ENCODE peak calls at places on chromosome 18, in nine cellular contexts. One of them, this sample, is unnamed.

GRCh38 chr18:70333757-70334156 is 44.9 kb downstream of the SOCS6 start:
- DNase-seq in COLO829: no peak
- DNase-seq in activated naive CD4-positive, alpha-beta T cell treated with anti-CD3 and anti-CD28 coated beads, Interleukin-2, amount 10 ng/mL, durations not matched to agents 7 days and 5 days: no peak
- DNase-seq in Kasumi-1: no peak
- DNase-seq in M059J: peak
- DNase-seq in small intestine: no peak
- DNase-seq in EL: peak
- DNase-seq in iPS DF 6.9: no peak
- DNase-seq in hippocampal formation: no peak
- DNase-seq in this sample: peak

GRCh38 chr18:36398419-36398818 is 100.9 kb downstream of the FHOD3 start:
- DNase-seq in COLO829: no peak
- DNase-seq in activated naive CD4-positive, alpha-beta T cell treated with anti-CD3 and anti-CD28 coated beads, Interleukin-2, amount 10 ng/mL, durations not matched to agents 7 days and 5 days: no peak
- DNase-seq in Kasumi-1: no peak
- DNase-seq in M059J: no peak
- DNase-seq in small intestine: no peak
- DNase-seq in EL: no peak
- DNase-seq in iPS DF 6.9: no peak
- DNase-seq in hippocampal formation: no peak
- DNase-seq in this sample: no peak

GRCh38 chr18:73153271-73153670 is 285.5 kb upstream of the NETO1 start:
- DNase-seq in COLO829: no peak
- DNase-seq in activated naive CD4-positive, alpha-beta T cell treated with anti-CD3 and anti-CD28 coated beads, Interleukin-2, amount 10 ng/mL, durations not matched to agents 7 days and 5 days: no peak
- DNase-seq in Kasumi-1: no peak
- DNase-seq in M059J: peak
- DNase-seq in small intestine: no peak
- DNase-seq in EL: peak
- DNase-seq in iPS DF 6.9: no peak
- DNase-seq in hippocampal formation: no peak
- DNase-seq in this sample: peak

GRCh38 chr18:4455113-4455811 is at the start of gene DLGAP1:
- DNase-seq in COLO829: no peak
- DNase-seq in activated naive CD4-positive, alpha-beta T cell treated with anti-CD3 and anti-CD28 coated beads, Interleukin-2, amount 10 ng/mL, durations not matched to agents 7 days and 5 days: no peak
- DNase-seq in Kasumi-1: no peak
- DNase-seq in M059J: no peak
- DNase-seq in small intestine: peak
- DNase-seq in EL: no peak
- DNase-seq in iPS DF 6.9: no peak
- DNase-seq in hippocampal formation: peak
- DNase-seq in this sample: no peak

GRCh38 chr18:64419156-64419555 is 270.3 kb upstream of the LINC00305 start:
- DNase-seq in COLO829: no peak
- DNase-seq in activated naive CD4-positive, alpha-beta T cell treated with anti-CD3 and anti-CD28 coated beads, Interleukin-2, amount 10 ng/mL, durations not matched to agents 7 days and 5 days: no peak
- DNase-seq in Kasumi-1: no peak
- DNase-seq in M059J: no peak
- DNase-seq in small intestine: no peak
- DNase-seq in EL: no peak
- DNase-seq in iPS DF 6.9: no peak
- DNase-seq in hippocampal formation: no peak
- DNase-seq in this sample: no peak

GRCh38 chr18:3447895-3448844 is 1.8 kb upstream of the TGIF1 start:
- DNase-seq in COLO829: peak
- DNase-seq in activated naive CD4-positive, alpha-beta T cell treated with anti-CD3 and anti-CD28 coated beads, Interleukin-2, amount 10 ng/mL, durations not matched to agents 7 days and 5 days: peak
- DNase-seq in Kasumi-1: peak
- DNase-seq in M059J: peak
- DNase-seq in small intestine: peak
- DNase-seq in EL: peak
- DNase-seq in iPS DF 6.9: no peak
- DNase-seq in hippocampal formation: peak
- DNase-seq in this sample: peak

GRCh38 chr18:13530879-13531387 is 195.4 kb downstream of the FAM210A start:
- DNase-seq in COLO829: peak
- DNase-seq in activated naive CD4-positive, alpha-beta T cell treated with anti-CD3 and anti-CD28 coated beads, Interleukin-2, amount 10 ng/mL, durations not matched to agents 7 days and 5 days: peak
- DNase-seq in Kasumi-1: peak
- DNase-seq in M059J: peak
- DNase-seq in small intestine: peak
- DNase-seq in EL: peak
- DNase-seq in iPS DF 6.9: no peak
- DNase-seq in hippocampal formation: peak
- DNase-seq in this sample: peak

GRCh38 chr18:59144483-59144882 is 4.8 kb downstream of the SEC11C start:
- DNase-seq in COLO829: no peak
- DNase-seq in activated naive CD4-positive, alpha-beta T cell treated with anti-CD3 and anti-CD28 coated beads, Interleukin-2, amount 10 ng/mL, durations not matched to agents 7 days and 5 days: no peak
- DNase-seq in Kasumi-1: no peak
- DNase-seq in M059J: no peak
- DNase-seq in small intestine: no peak
- DNase-seq in EL: no peak
- DNase-seq in iPS DF 6.9: no peak
- DNase-seq in hippocampal formation: no peak
- DNase-seq in this sample: no peak

GRCh38 chr18:79948719-79949411 is 2.6 kb downstream of the SLC66A2 start:
- DNase-seq in COLO829: no peak
- DNase-seq in activated naive CD4-positive, alpha-beta T cell treated with anti-CD3 and anti-CD28 coated beads, Interleukin-2, amount 10 ng/mL, durations not matched to agents 7 days and 5 days: no peak
- DNase-seq in Kasumi-1: no peak
- DNase-seq in M059J: no peak
- DNase-seq in small intestine: no peak
- DNase-seq in EL: no peak
- DNase-seq in iPS DF 6.9: no peak
- DNase-seq in hippocampal formation: no peak
- DNase-seq in this sample: no peak

GRCh38 chr18:79574938-79575525 is 104.6 kb upstream of the CTDP1 start:
- DNase-seq in COLO829: no peak
- DNase-seq in activated naive CD4-positive, alpha-beta T cell treated with anti-CD3 and anti-CD28 coated beads, Interleukin-2, amount 10 ng/mL, durations not matched to agents 7 days and 5 days: peak
- DNase-seq in Kasumi-1: peak
- DNase-seq in M059J: no peak
- DNase-seq in small intestine: peak
- DNase-seq in EL: no peak
- DNase-seq in iPS DF 6.9: no peak
- DNase-seq in hippocampal formation: no peak
- DNase-seq in this sample: no peak

GRCh38 chr18:37547196-37547595 is 18.4 kb downstream of the CELF4 start:
- DNase-seq in COLO829: no peak
- DNase-seq in activated naive CD4-positive, alpha-beta T cell treated with anti-CD3 and anti-CD28 coated beads, Interleukin-2, amount 10 ng/mL, durations not matched to agents 7 days and 5 days: no peak
- DNase-seq in Kasumi-1: no peak
- DNase-seq in M059J: no peak
- DNase-seq in small intestine: no peak
- DNase-seq in EL: no peak
- DNase-seq in iPS DF 6.9: no peak
- DNase-seq in hippocampal formation: no peak
- DNase-seq in this sample: no peak

GRCh38 chr18:28735731-28736130 is 558.8 kb upstream of the CDH2 start:
- DNase-seq in COLO829: peak
- DNase-seq in activated naive CD4-positive, alpha-beta T cell treated with anti-CD3 and anti-CD28 coated beads, Interleukin-2, amount 10 ng/mL, durations not matched to agents 7 days and 5 days: no peak
- DNase-seq in Kasumi-1: no peak
- DNase-seq in M059J: peak
- DNase-seq in small intestine: peak
- DNase-seq in EL: peak
- DNase-seq in iPS DF 6.9: no peak
- DNase-seq in hippocampal formation: no peak
- DNase-seq in this sample: peak

GRCh38 chr18:12843420-12844346 is 40.4 kb downstream of the PTPN2 start:
- DNase-seq in COLO829: no peak
- DNase-seq in activated naive CD4-positive, alpha-beta T cell treated with anti-CD3 and anti-CD28 coated beads, Interleukin-2, amount 10 ng/mL, durations not matched to agents 7 days and 5 days: no peak
- DNase-seq in Kasumi-1: no peak
- DNase-seq in M059J: no peak
- DNase-seq in small intestine: no peak
- DNase-seq in EL: no peak
- DNase-seq in iPS DF 6.9: no peak
- DNase-seq in hippocampal formation: no peak
- DNase-seq in this sample: no peak

GRCh38 chr18:10771053-10771709 is 245.4 kb downstream of the NAPG start:
- DNase-seq in COLO829: peak
- DNase-seq in activated naive CD4-positive, alpha-beta T cell treated with anti-CD3 and anti-CD28 coated beads, Interleukin-2, amount 10 ng/mL, durations not matched to agents 7 days and 5 days: no peak
- DNase-seq in Kasumi-1: no peak
- DNase-seq in M059J: peak
- DNase-seq in small intestine: no peak
- DNase-seq in EL: peak
- DNase-seq in iPS DF 6.9: no peak
- DNase-seq in hippocampal formation: no peak
- DNase-seq in this sample: peak

GRCh38 chr18:78857252-78858150 is 122.1 kb upstream of the SALL3 start:
- DNase-seq in COLO829: no peak
- DNase-seq in activated naive CD4-positive, alpha-beta T cell treated with anti-CD3 and anti-CD28 coated beads, Interleukin-2, amount 10 ng/mL, durations not matched to agents 7 days and 5 days: no peak
- DNase-seq in Kasumi-1: no peak
- DNase-seq in M059J: no peak
- DNase-seq in small intestine: no peak
- DNase-seq in EL: no peak
- DNase-seq in iPS DF 6.9: no peak
- DNase-seq in hippocampal formation: no peak
- DNase-seq in this sample: no peak

GRCh38 chr18:46268662-46269061 is 164.5 kb downstream of the HAUS1 start:
- DNase-seq in COLO829: no peak
- DNase-seq in activated naive CD4-positive, alpha-beta T cell treated with anti-CD3 and anti-CD28 coated beads, Interleukin-2, amount 10 ng/mL, durations not matched to agents 7 days and 5 days: no peak
- DNase-seq in Kasumi-1: no peak
- DNase-seq in M059J: no peak
- DNase-seq in small intestine: no peak
- DNase-seq in EL: no peak
- DNase-seq in iPS DF 6.9: no peak
- DNase-seq in hippocampal formation: no peak
- DNase-seq in this sample: no peak

GRCh38 chr18:45688834-45689233 is 35.1 kb upstream of the SLC14A1 start:
- DNase-seq in COLO829: no peak
- DNase-seq in activated naive CD4-positive, alpha-beta T cell treated with anti-CD3 and anti-CD28 coated beads, Interleukin-2, amount 10 ng/mL, durations not matched to agents 7 days and 5 days: peak
- DNase-seq in Kasumi-1: no peak
- DNase-seq in M059J: no peak
- DNase-seq in small intestine: peak
- DNase-seq in EL: no peak
- DNase-seq in iPS DF 6.9: no peak
- DNase-seq in hippocampal formation: no peak
- DNase-seq in this sample: no peak

GRCh38 chr18:77165489-77166415 is 33.2 kb upstream of the MBP start:
- DNase-seq in COLO829: no peak
- DNase-seq in activated naive CD4-positive, alpha-beta T cell treated with anti-CD3 and anti-CD28 coated beads, Interleukin-2, amount 10 ng/mL, durations not matched to agents 7 days and 5 days: no peak
- DNase-seq in Kasumi-1: no peak
- DNase-seq in M059J: no peak
- DNase-seq in small intestine: no peak
- DNase-seq in EL: peak
- DNase-seq in iPS DF 6.9: no peak
- DNase-seq in hippocampal formation: no peak
- DNase-seq in this sample: no peak

GRCh38 chr18:58416704-58417683 is 211.9 kb downstream of the ALPK2 start:
- DNase-seq in COLO829: no peak
- DNase-seq in activated naive CD4-positive, alpha-beta T cell treated with anti-CD3 and anti-CD28 coated beads, Interleukin-2, amount 10 ng/mL, durations not matched to agents 7 days and 5 days: no peak
- DNase-seq in Kasumi-1: no peak
- DNase-seq in M059J: peak
- DNase-seq in small intestine: no peak
- DNase-seq in EL: peak
- DNase-seq in iPS DF 6.9: no peak
- DNase-seq in hippocampal formation: no peak
- DNase-seq in this sample: peak

GRCh38 chr18:46253498-46253897 is 149.3 kb downstream of the HAUS1 start:
- DNase-seq in COLO829: no peak
- DNase-seq in activated naive CD4-positive, alpha-beta T cell treated with anti-CD3 and anti-CD28 coated beads, Interleukin-2, amount 10 ng/mL, durations not matched to agents 7 days and 5 days: no peak
- DNase-seq in Kasumi-1: no peak
- DNase-seq in M059J: peak
- DNase-seq in small intestine: no peak
- DNase-seq in EL: peak
- DNase-seq in iPS DF 6.9: no peak
- DNase-seq in hippocampal formation: no peak
- DNase-seq in this sample: no peak

GRCh38 chr18:51074605-51075004 is 44.6 kb downstream of the SMAD4 start:
- DNase-seq in COLO829: no peak
- DNase-seq in activated naive CD4-positive, alpha-beta T cell treated with anti-CD3 and anti-CD28 coated beads, Interleukin-2, amount 10 ng/mL, durations not matched to agents 7 days and 5 days: no peak
- DNase-seq in Kasumi-1: peak
- DNase-seq in M059J: no peak
- DNase-seq in small intestine: no peak
- DNase-seq in EL: no peak
- DNase-seq in iPS DF 6.9: no peak
- DNase-seq in hippocampal formation: no peak
- DNase-seq in this sample: no peak

GRCh38 chr18:34808389-34808788 is 98.3 kb downstream of the DTNA start:
- DNase-seq in COLO829: no peak
- DNase-seq in activated naive CD4-positive, alpha-beta T cell treated with anti-CD3 and anti-CD28 coated beads, Interleukin-2, amount 10 ng/mL, durations not matched to agents 7 days and 5 days: no peak
- DNase-seq in Kasumi-1: no peak
- DNase-seq in M059J: no peak
- DNase-seq in small intestine: no peak
- DNase-seq in EL: no peak
- DNase-seq in iPS DF 6.9: no peak
- DNase-seq in hippocampal formation: no peak
- DNase-seq in this sample: no peak

GRCh38 chr18:78605255-78605654 is 374.4 kb upstream of the SALL3 start:
- DNase-seq in COLO829: no peak
- DNase-seq in activated naive CD4-positive, alpha-beta T cell treated with anti-CD3 and anti-CD28 coated beads, Interleukin-2, amount 10 ng/mL, durations not matched to agents 7 days and 5 days: no peak
- DNase-seq in Kasumi-1: no peak
- DNase-seq in M059J: no peak
- DNase-seq in small intestine: no peak
- DNase-seq in EL: no peak
- DNase-seq in iPS DF 6.9: no peak
- DNase-seq in hippocampal formation: no peak
- DNase-seq in this sample: no peak

GRCh38 chr18:13613099-13613498 is 113.3 kb downstream of the FAM210A start:
- DNase-seq in COLO829: no peak
- DNase-seq in activated naive CD4-positive, alpha-beta T cell treated with anti-CD3 and anti-CD28 coated beads, Interleukin-2, amount 10 ng/mL, durations not matched to agents 7 days and 5 days: no peak
- DNase-seq in Kasumi-1: no peak
- DNase-seq in M059J: no peak
- DNase-seq in small intestine: no peak
- DNase-seq in EL: no peak
- DNase-seq in iPS DF 6.9: no peak
- DNase-seq in hippocampal formation: no peak
- DNase-seq in this sample: no peak

GRCh38 chr18:37445368-37445767 is 120.2 kb downstream of the CELF4 start:
- DNase-seq in COLO829: no peak
- DNase-seq in activated naive CD4-positive, alpha-beta T cell treated with anti-CD3 and anti-CD28 coated beads, Interleukin-2, amount 10 ng/mL, durations not matched to agents 7 days and 5 days: no peak
- DNase-seq in Kasumi-1: no peak
- DNase-seq in M059J: peak
- DNase-seq in small intestine: no peak
- DNase-seq in EL: peak
- DNase-seq in iPS DF 6.9: no peak
- DNase-seq in hippocampal formation: no peak
- DNase-seq in this sample: no peak

GRCh38 chr18:62085766-62086165 is 101.1 kb downstream of the PIGN start:
- DNase-seq in COLO829: no peak
- DNase-seq in activated naive CD4-positive, alpha-beta T cell treated with anti-CD3 and anti-CD28 coated beads, Interleukin-2, amount 10 ng/mL, durations not matched to agents 7 days and 5 days: no peak
- DNase-seq in Kasumi-1: peak
- DNase-seq in M059J: peak
- DNase-seq in small intestine: no peak
- DNase-seq in EL: peak
- DNase-seq in iPS DF 6.9: no peak
- DNase-seq in hippocampal formation: no peak
- DNase-seq in this sample: no peak

GRCh38 chr18:58539659-58540380 is 89.1 kb downstream of the ALPK2 start:
- DNase-seq in COLO829: no peak
- DNase-seq in activated naive CD4-positive, alpha-beta T cell treated with anti-CD3 and anti-CD28 coated beads, Interleukin-2, amount 10 ng/mL, durations not matched to agents 7 days and 5 days: no peak
- DNase-seq in Kasumi-1: no peak
- DNase-seq in M059J: no peak
- DNase-seq in small intestine: peak
- DNase-seq in EL: no peak
- DNase-seq in iPS DF 6.9: no peak
- DNase-seq in hippocampal formation: no peak
- DNase-seq in this sample: no peak

GRCh38 chr18:59123588-59124369 is 15.9 kb upstream of the SEC11C start:
- DNase-seq in COLO829: no peak
- DNase-seq in activated naive CD4-positive, alpha-beta T cell treated with anti-CD3 and anti-CD28 coated beads, Interleukin-2, amount 10 ng/mL, durations not matched to agents 7 days and 5 days: no peak
- DNase-seq in Kasumi-1: no peak
- DNase-seq in M059J: peak
- DNase-seq in small intestine: no peak
- DNase-seq in EL: peak
- DNase-seq in iPS DF 6.9: no peak
- DNase-seq in hippocampal formation: no peak
- DNase-seq in this sample: peak

GRCh38 chr18:74418023-74418422 is 39.1 kb downstream of the DIPK1C start:
- DNase-seq in COLO829: no peak
- DNase-seq in activated naive CD4-positive, alpha-beta T cell treated with anti-CD3 and anti-CD28 coated beads, Interleukin-2, amount 10 ng/mL, durations not matched to agents 7 days and 5 days: no peak
- DNase-seq in Kasumi-1: no peak
- DNase-seq in M059J: no peak
- DNase-seq in small intestine: no peak
- DNase-seq in EL: no peak
- DNase-seq in iPS DF 6.9: no peak
- DNase-seq in hippocampal formation: no peak
- DNase-seq in this sample: no peak

GRCh38 chr18:58529714-58530354 is 99.1 kb downstream of the ALPK2 start:
- DNase-seq in COLO829: peak
- DNase-seq in activated naive CD4-positive, alpha-beta T cell treated with anti-CD3 and anti-CD28 coated beads, Interleukin-2, amount 10 ng/mL, durations not matched to agents 7 days and 5 days: peak
- DNase-seq in Kasumi-1: peak
- DNase-seq in M059J: peak
- DNase-seq in small intestine: peak
- DNase-seq in EL: peak
- DNase-seq in iPS DF 6.9: no peak
- DNase-seq in hippocampal formation: no peak
- DNase-seq in this sample: peak

GRCh38 chr18:63518178-63519012 is 23.8 kb upstream of the SERPINB12 start:
- DNase-seq in COLO829: peak
- DNase-seq in activated naive CD4-positive, alpha-beta T cell treated with anti-CD3 and anti-CD28 coated beads, Interleukin-2, amount 10 ng/mL, durations not matched to agents 7 days and 5 days: peak
- DNase-seq in Kasumi-1: peak
- DNase-seq in M059J: peak
- DNase-seq in small intestine: peak
- DNase-seq in EL: peak
- DNase-seq in iPS DF 6.9: peak
- DNase-seq in hippocampal formation: peak
- DNase-seq in this sample: peak

This sample was measured in RWPE1.